ENCODE peak calls at places on chromosome 6, in six cellular contexts. One of them, this sample, is unnamed.

GRCh38 chr6:57283096-57283495 is 34.3 kb upstream of the PRIM2 start:
- DNase-seq in right atrium auricular region: no peak
- DNase-seq in lower lobe of right lung: no peak
- DNase-seq in foreskin fibroblast: peak
- DNase-seq in cardiac muscle cell: no peak
- DNase-seq in astrocyte of the spinal cord: no peak
- DNase-seq in this sample: no peak

GRCh38 chr6:88952065-88952704 is 11.2 kb downstream of the RNGTT start:
- DNase-seq in right atrium auricular region: no peak
- DNase-seq in foreskin fibroblast: peak
- DNase-seq in lower lobe of right lung: no peak
- DNase-seq in cardiac muscle cell: peak
- DNase-seq in astrocyte of the spinal cord: peak
- DNase-seq in this sample: no peak

GRCh38 chr6:73231986-73232391 is 6.7 kb upstream of the KHDC1L start:
- DNase-seq in cardiac muscle cell: no peak
- DNase-seq in astrocyte of the spinal cord: no peak
- DNase-seq in lower lobe of right lung: no peak
- DNase-seq in foreskin fibroblast: no peak
- DNase-seq in right atrium auricular region: peak
- DNase-seq in this sample: no peak

GRCh38 chr6:7921071-7921470 is 10.5 kb upstream of the TXNDC5 start:
- DNase-seq in lower lobe of right lung: no peak
- DNase-seq in foreskin fibroblast: no peak
- DNase-seq in cardiac muscle cell: no peak
- DNase-seq in right atrium auricular region: no peak
- DNase-seq in astrocyte of the spinal cord: no peak
- DNase-seq in this sample: no peak

GRCh38 chr6:39339557-39340555 is 17.4 kb upstream of the KCNK16 start:
- DNase-seq in foreskin fibroblast: no peak
- DNase-seq in lower lobe of right lung: peak
- DNase-seq in right atrium auricular region: no peak
- DNase-seq in astrocyte of the spinal cord: no peak
- DNase-seq in cardiac muscle cell: no peak
- DNase-seq in this sample: no peak

GRCh38 chr6:153038378-153038777 is 35.9 kb upstream of the MTRF1L start:
- DNase-seq in foreskin fibroblast: peak
- DNase-seq in cardiac muscle cell: no peak
- DNase-seq in lower lobe of right lung: no peak
- DNase-seq in astrocyte of the spinal cord: peak
- DNase-seq in right atrium auricular region: no peak
- DNase-seq in this sample: peak

GRCh38 chr6:53926505-53926904 is 131.7 kb downstream of the LRRC1 start:
- DNase-seq in cardiac muscle cell: peak
- DNase-seq in astrocyte of the spinal cord: peak
- DNase-seq in lower lobe of right lung: no peak
- DNase-seq in right atrium auricular region: no peak
- DNase-seq in foreskin fibroblast: peak
- DNase-seq in this sample: no peak

GRCh38 chr6:44700422-44700821 is 312.9 kb downstream of the CDC5L start:
- DNase-seq in astrocyte of the spinal cord: no peak
- DNase-seq in right atrium auricular region: no peak
- DNase-seq in foreskin fibroblast: no peak
- DNase-seq in cardiac muscle cell: no peak
- DNase-seq in lower lobe of right lung: no peak
- DNase-seq in this sample: no peak

GRCh38 chr6:29965873-29966601 is 23.7 kb downstream of the HLA-A start:
- DNase-seq in astrocyte of the spinal cord: peak
- DNase-seq in cardiac muscle cell: peak
- DNase-seq in lower lobe of right lung: peak
- DNase-seq in foreskin fibroblast: peak
- DNase-seq in right atrium auricular region: peak
- DNase-seq in this sample: no peak
- H3K4me3 ChIP-seq in astrocyte of the spinal cord: peak
- H3K4me3 ChIP-seq in cardiac muscle cell: no peak
- H3K4me3 ChIP-seq in lower lobe of right lung: peak
- H3K4me3 ChIP-seq in foreskin fibroblast: peak
- H3K4me3 ChIP-seq in right atrium auricular region: peak
- H3K4me3 ChIP-seq in this sample: peak

DNA sequence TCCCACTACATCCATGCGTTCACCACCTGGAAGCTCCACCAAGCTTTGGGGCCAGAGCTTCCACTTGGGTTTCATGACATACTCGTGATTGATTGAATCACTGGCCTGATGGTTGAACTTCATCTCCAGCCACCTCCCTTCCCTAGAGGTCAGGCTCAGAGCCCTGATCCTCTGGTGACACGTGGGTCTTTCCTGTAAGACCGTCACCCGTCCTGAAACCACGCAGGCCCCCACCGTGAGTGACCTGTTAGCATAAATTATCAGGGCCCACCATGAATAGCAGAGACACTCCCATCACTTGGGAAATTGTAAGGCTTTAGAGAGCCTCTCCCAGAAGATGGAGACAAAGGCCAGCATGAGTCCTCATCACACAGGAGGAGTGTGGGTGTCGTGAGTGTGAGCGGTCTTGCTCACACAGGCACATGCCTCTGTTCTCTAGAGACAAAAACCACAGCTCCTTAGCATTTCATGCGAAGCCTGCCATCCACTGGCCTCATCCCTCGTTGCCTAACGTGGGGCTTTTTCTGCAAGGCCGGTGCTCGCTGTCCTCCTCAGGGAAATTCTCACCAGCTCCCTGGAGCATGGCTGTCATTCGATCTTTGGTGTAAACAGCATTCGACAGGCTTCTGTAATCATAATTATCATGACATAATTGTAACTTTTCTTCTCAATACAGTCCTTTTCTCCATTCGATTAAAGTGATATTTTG is 65.1 kb upstream of the DUSP22 start:
- DNase-seq in right atrium auricular region: peak
- DNase-seq in lower lobe of right lung: no peak
- DNase-seq in cardiac muscle cell: no peak
- DNase-seq in foreskin fibroblast: no peak
- DNase-seq in astrocyte of the spinal cord: no peak
- DNase-seq in this sample: no peak
- TF ChIP-seq CTCF in right atrium auricular region: no peak
- TF ChIP-seq CTCF in lower lobe of right lung: no peak
- TF ChIP-seq CTCF in cardiac muscle cell: no peak
- TF ChIP-seq CTCF in foreskin fibroblast: no peak
- TF ChIP-seq CTCF in astrocyte of the spinal cord: peak
- TF ChIP-seq CTCF in this sample: no peak

GRCh38 chr6:2902470-2902762 is 693 bp downstream of the SERPINB9 start:
- DNase-seq in cardiac muscle cell: peak
- DNase-seq in astrocyte of the spinal cord: no peak
- DNase-seq in foreskin fibroblast: peak
- DNase-seq in right atrium auricular region: no peak
- DNase-seq in lower lobe of right lung: peak
- DNase-seq in this sample: no peak
- H3K4me3 ChIP-seq in cardiac muscle cell: peak
- H3K4me3 ChIP-seq in astrocyte of the spinal cord: peak
- H3K4me3 ChIP-seq in foreskin fibroblast: peak
- H3K4me3 ChIP-seq in right atrium auricular region: peak
- H3K4me3 ChIP-seq in lower lobe of right lung: peak
- H3K4me3 ChIP-seq in this sample: peak

GRCh38 chr6:42177514-42178364 is 4.6 kb downstream of the GUCA1A start:
- DNase-seq in right atrium auricular region: no peak
- DNase-seq in cardiac muscle cell: no peak
- DNase-seq in foreskin fibroblast: no peak
- DNase-seq in lower lobe of right lung: no peak
- DNase-seq in astrocyte of the spinal cord: no peak
- DNase-seq in this sample: no peak

GRCh38 chr6:42176981-42177380 is 3.8 kb downstream of the GUCA1A start:
- DNase-seq in lower lobe of right lung: no peak
- DNase-seq in foreskin fibroblast: no peak
- DNase-seq in cardiac muscle cell: no peak
- DNase-seq in right atrium auricular region: no peak
- DNase-seq in astrocyte of the spinal cord: no peak
- DNase-seq in this sample: no peak

GRCh38 chr6:42173101-42173500 is at the start of gene GUCA1A:
- DNase-seq in lower lobe of right lung: no peak
- DNase-seq in cardiac muscle cell: no peak
- DNase-seq in astrocyte of the spinal cord: no peak
- DNase-seq in right atrium auricular region: no peak
- DNase-seq in foreskin fibroblast: no peak
- DNase-seq in this sample: no peak

GRCh38 chr6:42179261-42179955 is 6.2 kb downstream of the GUCA1A start:
- DNase-seq in foreskin fibroblast: no peak
- DNase-seq in astrocyte of the spinal cord: no peak
- DNase-seq in cardiac muscle cell: no peak
- DNase-seq in lower lobe of right lung: no peak
- DNase-seq in right atrium auricular region: no peak
- DNase-seq in this sample: no peak

GRCh38 chr6:42175860-42176259 is 2.7 kb downstream of the GUCA1A start:
- DNase-seq in astrocyte of the spinal cord: no peak
- DNase-seq in lower lobe of right lung: no peak
- DNase-seq in right atrium auricular region: no peak
- DNase-seq in cardiac muscle cell: no peak
- DNase-seq in foreskin fibroblast: no peak
- DNase-seq in this sample: no peak
- TF ChIP-seq CTCF in astrocyte of the spinal cord: peak
- TF ChIP-seq CTCF in lower lobe of right lung: no peak
- TF ChIP-seq CTCF in right atrium auricular region: no peak
- TF ChIP-seq CTCF in cardiac muscle cell: peak
- TF ChIP-seq CTCF in foreskin fibroblast: no peak
- TF ChIP-seq CTCF in this sample: no peak

DNA sequence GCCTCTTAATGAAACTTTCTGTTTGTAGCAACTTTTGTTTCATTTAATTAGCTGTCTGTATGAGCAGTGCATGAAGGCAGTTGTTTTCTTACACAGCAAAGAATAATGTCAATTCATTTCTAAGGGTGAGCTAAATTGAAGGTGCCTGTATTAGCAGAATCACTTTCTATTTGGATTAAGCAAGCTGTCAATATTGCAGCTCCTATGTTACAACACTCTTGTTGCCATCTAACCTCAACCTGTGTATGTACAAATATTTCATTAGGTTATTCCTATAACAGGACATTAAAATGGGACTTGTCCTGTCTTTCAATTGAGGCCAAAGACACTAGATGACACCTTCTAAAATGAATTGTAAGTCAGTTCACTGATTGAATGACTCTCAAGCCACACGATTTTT is 647.5 kb downstream of the UTRN start:
- DNase-seq in astrocyte of the spinal cord: no peak
- DNase-seq in foreskin fibroblast: no peak
- DNase-seq in lower lobe of right lung: no peak
- DNase-seq in right atrium auricular region: no peak
- DNase-seq in cardiac muscle cell: no peak
- DNase-seq in this sample: no peak
- H3K4me3 ChIP-seq in astrocyte of the spinal cord: no peak
- H3K4me3 ChIP-seq in foreskin fibroblast: no peak
- H3K4me3 ChIP-seq in lower lobe of right lung: no peak
- H3K4me3 ChIP-seq in right atrium auricular region: no peak
- H3K4me3 ChIP-seq in cardiac muscle cell: no peak
- H3K4me3 ChIP-seq in this sample: no peak

DNA sequence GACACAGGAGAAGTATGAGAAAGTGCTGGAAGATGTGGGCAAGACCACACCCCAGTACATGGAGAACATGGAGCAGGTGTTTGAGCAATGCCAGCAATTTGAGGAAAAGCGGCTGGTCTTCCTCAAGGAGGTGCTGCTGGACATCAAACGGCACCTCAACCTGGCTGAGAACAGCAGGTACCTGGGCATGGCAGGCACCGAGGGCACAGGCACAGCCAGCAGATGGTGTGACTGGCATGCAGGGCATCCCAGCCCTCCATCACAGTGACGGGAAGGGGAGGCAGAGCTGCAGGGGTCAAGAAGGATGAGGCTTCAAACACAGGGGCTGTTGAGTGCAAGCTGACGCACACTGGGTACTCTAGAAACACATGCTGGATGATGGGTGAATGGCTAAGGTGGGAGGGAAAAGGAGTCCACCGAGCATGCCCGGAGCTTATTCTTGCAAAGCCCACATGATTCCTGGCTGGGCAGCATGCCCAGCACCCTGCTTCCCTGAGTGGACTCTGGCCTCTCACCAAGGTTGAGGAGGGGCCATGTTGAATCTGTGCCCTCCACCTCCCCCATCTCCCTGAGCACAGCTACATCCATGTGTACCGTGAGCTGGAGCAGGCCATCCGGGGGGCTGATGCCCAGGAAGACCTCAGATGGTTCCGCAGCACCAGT is 26.3 kb downstream of the SPDEF start:
- DNase-seq in right atrium auricular region: no peak
- DNase-seq in astrocyte of the spinal cord: no peak
- DNase-seq in cardiac muscle cell: peak
- DNase-seq in foreskin fibroblast: no peak
- DNase-seq in lower lobe of right lung: peak
- DNase-seq in this sample: no peak
- TF ChIP-seq CTCF in right atrium auricular region: no peak
- TF ChIP-seq CTCF in astrocyte of the spinal cord: no peak
- TF ChIP-seq CTCF in cardiac muscle cell: no peak
- TF ChIP-seq CTCF in foreskin fibroblast: no peak
- TF ChIP-seq CTCF in lower lobe of right lung: no peak
- TF ChIP-seq CTCF in this sample: no peak

GRCh38 chr6:16674666-16675392 is 86.4 kb downstream of the ATXN1 start:
- DNase-seq in astrocyte of the spinal cord: peak
- DNase-seq in cardiac muscle cell: peak
- DNase-seq in foreskin fibroblast: peak
- DNase-seq in lower lobe of right lung: no peak
- DNase-seq in right atrium auricular region: no peak
- DNase-seq in this sample: no peak
- H3K4me3 ChIP-seq in astrocyte of the spinal cord: no peak
- H3K4me3 ChIP-seq in cardiac muscle cell: no peak
- H3K4me3 ChIP-seq in foreskin fibroblast: no peak
- H3K4me3 ChIP-seq in lower lobe of right lung: no peak
- H3K4me3 ChIP-seq in right atrium auricular region: no peak
- H3K4me3 ChIP-seq in this sample: no peak

This sample was measured in AG04449.